ENCODE peak calls at places on chromosomes 2 and 18, in seven cellular contexts. One of them, this sample, is unnamed.

GRCh38 chr18:52175406-52175805 is 164.6 kb upstream of the DCC start:
- DNase-seq in HFF-Myc: no peak
- DNase-seq in left ventricle myocardium superior: no peak
- DNase-seq in foreskin melanocyte: no peak
- DNase-seq in astrocyte of the spinal cord: no peak
- DNase-seq in adrenal gland: no peak
- DNase-seq in C1 segment of cervical spinal cord: no peak
- DNase-seq in this sample: no peak

GRCh38 chr2:107591541-107591940 is 235.2 kb upstream of the RGPD4 start:
- DNase-seq in astrocyte of the spinal cord: peak; percentile 46
- DNase-seq in C1 segment of cervical spinal cord: no peak
- DNase-seq in foreskin melanocyte: no peak
- DNase-seq in left ventricle myocardium superior: no peak
- DNase-seq in adrenal gland: no peak
- DNase-seq in HFF-Myc: no peak
- DNase-seq in this sample: no peak

GRCh38 chr2:50433635-50434034 is 598.3 kb downstream of the NRXN1 start:
- DNase-seq in left ventricle myocardium superior: no peak
- DNase-seq in HFF-Myc: no peak
- DNase-seq in adrenal gland: no peak
- DNase-seq in C1 segment of cervical spinal cord: no peak
- DNase-seq in astrocyte of the spinal cord: no peak
- DNase-seq in foreskin melanocyte: no peak
- DNase-seq in this sample: no peak

GRCh38 chr2:15082105-15083058 is 449.9 kb downstream of the LRATD1 start:
- DNase-seq in adrenal gland: no peak
- DNase-seq in HFF-Myc: no peak
- DNase-seq in foreskin melanocyte: no peak
- DNase-seq in astrocyte of the spinal cord: no peak
- DNase-seq in left ventricle myocardium superior: no peak
- DNase-seq in C1 segment of cervical spinal cord: no peak
- DNase-seq in this sample: no peak

GRCh38 chr2:211216221-211216620 is 659.8 kb downstream of the CPS1 start:
- DNase-seq in adrenal gland: no peak
- DNase-seq in HFF-Myc: no peak
- DNase-seq in foreskin melanocyte: peak; percentile 15
- DNase-seq in C1 segment of cervical spinal cord: no peak
- DNase-seq in left ventricle myocardium superior: no peak
- DNase-seq in astrocyte of the spinal cord: peak; percentile 6
- DNase-seq in this sample: no peak

GRCh38 chr2:144143294-144144092 is 376.4 kb downstream of the ZEB2 start:
- DNase-seq in astrocyte of the spinal cord: no peak
- DNase-seq in foreskin melanocyte: no peak
- DNase-seq in HFF-Myc: no peak
- DNase-seq in adrenal gland: no peak
- DNase-seq in C1 segment of cervical spinal cord: no peak
- DNase-seq in left ventricle myocardium superior: no peak
- DNase-seq in this sample: no peak

GRCh38 chr2:53715568-53715967 is 52.0 kb upstream of the CHAC2 start:
- DNase-seq in HFF-Myc: no peak
- DNase-seq in left ventricle myocardium superior: no peak
- DNase-seq in foreskin melanocyte: no peak
- DNase-seq in astrocyte of the spinal cord: peak; percentile 13
- DNase-seq in C1 segment of cervical spinal cord: no peak
- DNase-seq in adrenal gland: no peak
- DNase-seq in this sample: no peak

GRCh38 chr2:30549096-30549495 is 102.0 kb downstream of the LCLAT1 start:
- DNase-seq in C1 segment of cervical spinal cord: no peak
- DNase-seq in foreskin melanocyte: no peak
- DNase-seq in HFF-Myc: no peak
- DNase-seq in astrocyte of the spinal cord: no peak
- DNase-seq in adrenal gland: no peak
- DNase-seq in left ventricle myocardium superior: no peak
- DNase-seq in this sample: no peak

GRCh38 chr2:69299772-69300516 is 87.1 kb downstream of the GFPT1 start:
- DNase-seq in HFF-Myc: no peak
- DNase-seq in adrenal gland: no peak
- DNase-seq in left ventricle myocardium superior: no peak
- DNase-seq in astrocyte of the spinal cord: no peak
- DNase-seq in foreskin melanocyte: no peak
- DNase-seq in C1 segment of cervical spinal cord: no peak
- DNase-seq in this sample: no peak

GRCh38 chr2:221042926-221043325 is 529.2 kb downstream of the EPHA4 start:
- DNase-seq in astrocyte of the spinal cord: no peak
- DNase-seq in C1 segment of cervical spinal cord: no peak
- DNase-seq in left ventricle myocardium superior: no peak
- DNase-seq in HFF-Myc: no peak
- DNase-seq in adrenal gland: no peak
- DNase-seq in foreskin melanocyte: no peak
- DNase-seq in this sample: no peak

GRCh38 chr2:218081695-218082094 is 12.6 kb downstream of the RUFY4 start:
- DNase-seq in foreskin melanocyte: no peak
- DNase-seq in C1 segment of cervical spinal cord: no peak
- DNase-seq in adrenal gland: no peak
- DNase-seq in left ventricle myocardium superior: no peak
- DNase-seq in HFF-Myc: peak; percentile 80
- DNase-seq in astrocyte of the spinal cord: peak; percentile 6
- DNase-seq in this sample: no peak

GRCh38 chr2:70985283-70985688 is 6.9 kb downstream of the ANKRD53 start:
- DNase-seq in HFF-Myc: no peak
- DNase-seq in adrenal gland: no peak
- DNase-seq in left ventricle myocardium superior: no peak
- DNase-seq in foreskin melanocyte: no peak
- DNase-seq in C1 segment of cervical spinal cord: no peak
- DNase-seq in astrocyte of the spinal cord: no peak
- DNase-seq in this sample: no peak